ENCODE peak calls at places on chromosomes 1 and 21, in six cellular contexts. K is neural progenitor cell, H is SK-N-SH, U is heart left ventricle, B is HCT116, T is heart right ventricle. A is an unnamed sample.

GRCh38 chr1:60596791-60597748 is 485.3 kb upstream of the NFIA start:
- DNase-seq in H (no peak), T (no peak), U (no peak), K (no peak), B (no peak), A (no peak)

GRCh38 chr1:168386949-168387586 is 106.4 kb downstream of the TBX19 start:
- DNase-seq in T (peak; percentile 10), K (peak; percentile 68), U (no peak), H (peak; percentile 58), B (peak; percentile 64), A (peak; percentile 37)

GRCh38 chr1:187837787-187838186 is 1009.0 kb downstream of the PLA2G4A start:
- DNase-seq in B (no peak), H (no peak), U (no peak), T (no peak), K (no peak), A (no peak)

GRCh38 chr21:41664881-41665765 is 101.7 kb downstream of the RIPK4 start:
- DNase-seq in K (peak; percentile 40), B (no peak), U (no peak), T (peak; percentile 25), H (no peak), A (no peak)

GRCh38 chr1:85581802-85582686 is 1.5 kb downstream of the CCN1 start:
- DNase-seq in T (peak; percentile 38), H (peak; percentile 48), B (no peak), U (peak; percentile 49), K (peak; percentile 66), A (no peak)

GRCh38 chr1:6998267-6998666 is 213.0 kb downstream of the CAMTA1 start:
- DNase-seq in K (peak; percentile 55), H (peak; percentile 39), B (peak; percentile 86), T (peak; percentile 14), U (peak; percentile 59), A (no peak)

GRCh38 chr1:82586473-82586872 is 785.7 kb downstream of the ADGRL2 start:
- DNase-seq in T (peak; percentile 42), H (no peak), K (no peak), U (peak; percentile 44), B (no peak), A (no peak)

GRCh38 chr1:11882814-11883538 is 24.2 kb upstream of the NPPB start:
- DNase-seq in U (peak; percentile 96), T (peak; percentile 87), H (peak; percentile 78), K (no peak), B (no peak), A (no peak)

GRCh38 chr1:2382621-2383361 is 8.6 kb downstream of the MORN1 start:
- DNase-seq in H (peak; percentile 87), T (no peak), B (peak; percentile 26), K (peak; percentile 71), U (no peak), A (no peak)

GRCh38 chr1:17295292-17295691 is 12.7 kb upstream of the PADI4 start:
- DNase-seq in K (no peak), T (no peak), B (no peak), U (no peak), H (no peak), A (no peak)

GRCh38 chr1:212287261-212287895 is 2.2 kb downstream of the PPP2R5A start:
- DNase-seq in U (no peak), B (no peak), H (peak; percentile 16), K (peak; percentile 10), T (no peak), A (no peak)

GRCh38 chr1:235998812-235999211 is 66.1 kb downstream of the NID1 start:
- DNase-seq in K (no peak), T (no peak), H (no peak), B (no peak), U (no peak), A (no peak)

GRCh38 chr1:206672844-206673758 is 11.6 kb upstream of the MAPKAPK2 start:
- DNase-seq in B (no peak), K (no peak), T (no peak), U (no peak), H (no peak), A (no peak)

GRCh38 chr1:118144777-118145176 is 40.3 kb downstream of the SPAG17 start:
- DNase-seq in H (no peak), U (no peak), B (no peak), T (no peak), K (no peak), A (no peak)

GRCh38 chr1:8625981-8626898 is 191.2 kb downstream of the RERE start:
- DNase-seq in K (no peak), B (peak; percentile 6), U (no peak), H (no peak), T (no peak), A (peak; percentile 80)

GRCh38 chr1:9595156-9595967 is 6.7 kb downstream of the TMEM201 start:
- DNase-seq in T (no peak), H (peak; percentile 22), U (no peak), B (no peak), K (no peak), A (no peak)

GRCh38 chr1:198179556-198179981 is 22.8 kb downstream of the NEK7 start:
- DNase-seq in T (no peak), H (no peak), B (no peak), K (no peak), U (no peak), A (no peak)

GRCh38 chr1:237470712-237471310 is 419.9 kb downstream of the ZP4 start:
- DNase-seq in B (no peak), H (no peak), T (peak; percentile 40), U (peak; percentile 76), K (peak; percentile 24), A (no peak)

GRCh38 chr1:41547781-41548560 is 63.5 kb upstream of the EDN2 start:
- DNase-seq in U (peak; percentile 22), K (peak; percentile 46), H (no peak), T (no peak), B (no peak), A (no peak)

GRCh38 chr1:202586018-202586821 is 124.0 kb downstream of the SYT2 start:
- DNase-seq in U (peak; percentile 45), H (peak; percentile 44), B (no peak), T (no peak), K (no peak), A (no peak)

GRCh38 chr1:215845224-215845902 is 278.3 kb downstream of the KCTD3 start:
- DNase-seq in H (no peak), B (peak; percentile 16), U (no peak), K (no peak), T (no peak), A (peak; percentile 58)

GRCh38 chr21:36330904-36331303 is 10.9 kb downstream of the MORC3 start:
- DNase-seq in B (peak; percentile 27), K (peak; percentile 57), T (peak; percentile 34), U (no peak), H (peak; percentile 61), A (no peak)

GRCh38 chr1:27360159-27361043 is 6.4 kb downstream of the MAP3K6 start:
- DNase-seq in B (no peak), T (no peak), K (peak; percentile 66), H (no peak), U (no peak), A (no peak)

DNA sequence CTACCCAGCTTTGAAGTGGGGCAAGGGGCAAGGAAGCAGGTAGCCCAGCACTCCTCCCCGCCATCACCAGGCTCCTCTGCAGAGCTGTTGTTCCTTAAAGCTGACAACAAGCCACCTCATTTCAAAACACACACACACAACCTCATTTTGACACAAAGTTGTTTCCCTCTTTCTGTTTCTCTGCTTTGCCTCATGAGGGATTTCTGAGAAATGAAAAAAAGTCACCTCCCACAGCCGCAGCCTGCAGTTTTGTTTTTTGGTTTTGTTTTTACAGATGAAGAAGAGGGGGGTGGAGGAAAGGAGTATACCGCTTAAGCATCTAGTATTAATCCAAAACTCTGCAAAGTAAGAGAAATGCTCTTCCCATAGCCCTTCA is 12.1 kb downstream of the MCL1 start:
- DNase-seq in U (no peak), K (no peak), T (no peak), H (no peak), B (no peak), A (no peak)
- H3K4me3 ChIP-seq in U (no peak overlapping the region), K (peak overlapping the region; percentile 37), T (peak overlapping the region; percentile 47), H (no peak overlapping the region), B (no peak overlapping the region), A (no peak overlapping the region)

DNA sequence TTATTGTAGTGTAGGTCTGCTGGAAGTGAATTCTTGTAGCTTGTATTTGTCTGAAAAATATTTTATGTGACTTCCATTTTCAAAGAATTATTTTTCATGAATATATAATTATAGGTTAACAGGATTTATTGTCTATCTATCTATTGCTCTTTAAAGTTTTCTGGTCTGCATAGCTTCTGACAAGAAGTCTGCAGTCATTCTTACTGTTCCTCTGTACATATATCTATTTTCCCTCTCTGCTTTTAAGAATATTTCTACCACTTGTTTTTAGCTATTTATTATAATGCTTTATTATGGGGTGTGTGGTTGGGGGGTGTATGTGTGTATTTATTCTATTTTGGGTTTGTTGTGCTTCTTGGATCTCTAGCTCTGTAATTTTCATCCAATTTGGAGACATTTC is 77.4 kb downstream of the ETS2 start:
- DNase-seq in H (no peak), U (no peak), T (no peak), K (no peak), B (no peak), A (no peak)
- TF ChIP-seq CTCF in H (no peak), U (no peak), T (no peak), K (no peak), B (no peak), A (no peak)

GRCh38 chr1:38093569-38094520 is 47.3 kb upstream of the POU3F1 start:
- DNase-seq in H (no peak), U (no peak), K (no peak), T (no peak), B (no peak), A (no peak)
- H3K27me3 ChIP-seq in H (peaks cover 37% of the 10 kb centered on the region), U (no peaks in the 10 kb centered on the region), K (no peaks in the 10 kb centered on the region), T (peaks cover 33% of the 10 kb centered on the region), B (no peaks in the 10 kb centered on the region), A (peaks cover 25% of the 10 kb centered on the region)

GRCh38 chr1:19010503-19010902 is 54.0 kb upstream of the IFFO2 start:
- DNase-seq in T (no peak), H (no peak), U (no peak), K (no peak), B (no peak), A (no peak)

GRCh38 chr1:19011832-19012231 is 55.4 kb upstream of the IFFO2 start:
- DNase-seq in H (no peak), K (no peak), B (no peak), U (no peak), T (no peak), A (no peak)

GRCh38 chr1:19009882-19010321 is 53.4 kb upstream of the IFFO2 start:
- DNase-seq in T (no peak), K (peak; percentile 63), U (no peak), H (no peak), B (peak; percentile 54), A (peak; percentile 92)

GRCh38 chr1:19009126-19009881 is 52.8 kb upstream of the IFFO2 start:
- DNase-seq in U (no peak), B (no peak), T (no peak), H (no peak), K (no peak), A (no peak)

DNA sequence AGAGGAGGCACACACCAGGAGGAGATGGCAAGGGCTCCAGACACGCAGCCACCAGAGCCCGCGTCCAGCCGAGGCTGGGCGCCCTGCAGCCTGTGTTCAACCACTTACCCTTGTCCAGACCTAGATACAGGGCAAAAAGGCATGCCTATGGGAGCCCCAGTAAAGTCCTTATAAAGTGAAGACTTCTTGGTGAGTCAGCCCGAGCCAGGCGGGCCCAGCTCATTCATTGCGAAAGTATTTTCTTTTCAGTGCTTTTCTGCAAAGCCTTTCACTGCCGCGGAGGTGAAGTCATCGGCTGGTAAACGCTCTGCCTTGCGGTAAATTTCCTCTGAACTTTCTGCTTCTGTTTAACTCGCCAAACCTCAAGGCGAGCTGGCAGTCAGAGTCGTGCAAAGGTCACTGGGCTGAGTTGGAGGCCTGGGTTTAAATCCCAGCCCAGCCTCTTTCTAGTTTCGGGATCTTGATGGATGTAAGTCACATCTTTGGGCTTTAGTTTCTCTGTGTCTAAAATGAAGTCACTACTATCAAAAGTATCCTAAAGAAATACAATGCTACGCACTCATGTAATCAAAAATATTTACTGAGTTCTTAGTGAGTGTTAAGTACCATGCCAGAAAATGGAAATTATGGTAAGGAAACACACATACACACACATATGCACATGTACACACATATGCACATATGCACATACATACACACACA is 54.7 kb upstream of the IFFO2 start:
- DNase-seq in K (peak; percentile 55), U (peak; percentile 66), T (no peak), B (peak; percentile 94), H (no peak), A (peak; percentile 97)
- H3K4me3 ChIP-seq in K (no peak overlapping the region), U (no peak overlapping the region), T (no peak overlapping the region), B (peak overlapping the region; percentile 47), H (no peak overlapping the region), A (no peak overlapping the region)

A was measured in kidney epithelial cell.